ENCODE peak calls at places on chromosomes 5 and 9, in four cellular contexts. O, F, L and H are unnamed samples.

GRCh38 chr5:127650022-127650421 is 1.1 kb downstream of the CTXN3 start:
- DNase-seq in O (no peak), F (no peak), L (no peak), H (no peak)

GRCh38 chr9:23492126-23493002 is 333.7 kb downstream of the ELAVL2 start:
- DNase-seq in O (no peak), F (no peak), L (no peak), H (peak)

GRCh38 chr9:90838761-90839160 is 37.1 kb downstream of the SYK start:
- DNase-seq in O (no peak), F (no peak), L (no peak), H (no peak)

GRCh38 chr5:91125916-91126315 is 257.2 kb downstream of the ARRDC3 start:
- DNase-seq in O (no peak), F (no peak), L (no peak), H (no peak)

GRCh38 chr9:124975131-124975530 is 34.2 kb upstream of the GOLGA1 start:
- DNase-seq in O (no peak), F (no peak), L (no peak), H (no peak)

GRCh38 chr9:1726993-1727759 is 288.0 kb upstream of the SMARCA2 start:
- DNase-seq in O (no peak), F (no peak), L (no peak), H (no peak)

GRCh38 chr5:170377027-170377426 is 12.1 kb downstream of the KCNMB1 start:
- DNase-seq in O (no peak), F (no peak), L (no peak), H (no peak)

GRCh38 chr9:95297316-95297715 is 20.2 kb downstream of the FANCC start:
- DNase-seq in O (no peak), F (no peak), L (no peak), H (no peak)

GRCh38 chr5:175347027-175347426 is 97.0 kb downstream of the DRD1 start:
- DNase-seq in O (no peak), F (no peak), L (no peak), H (no peak)

GRCh38 chr5:9852686-9853085 is 222.5 kb upstream of the TAS2R1 start:
- DNase-seq in O (no peak), F (no peak), L (no peak), H (no peak)

GRCh38 chr5:170907758-170908157 is 45.9 kb downstream of the RANBP17 start:
- DNase-seq in O (no peak), F (no peak), L (no peak), H (no peak)

GRCh38 chr9:131670247-131670681 is 69.6 kb downstream of the RAPGEF1 start:
- DNase-seq in O (no peak), F (no peak), L (no peak), H (no peak)

GRCh38 chr5:108315829-108316228 is 66.1 kb downstream of the FBXL17 start:
- DNase-seq in O (no peak), F (no peak), L (no peak), H (no peak)

GRCh38 chr9:129283290-129283691 is 105.2 kb upstream of the IER5L start:
- DNase-seq in O (no peak), F (no peak), L (no peak), H (no peak)

GRCh38 chr5:13814293-13814692 is 130.2 kb downstream of the DNAH5 start:
- DNase-seq in O (no peak), F (no peak), L (no peak), H (no peak)

GRCh38 chr9:99181206-99181605 is 40.5 kb downstream of the ALG2 start:
- DNase-seq in O (no peak), F (no peak), L (no peak), H (no peak)

GRCh38 chr5:73028991-73029540 is 73.2 kb downstream of the FCHO2 start:
- DNase-seq in O (no peak), F (no peak), L (no peak), H (no peak)

GRCh38 chr9:79173932-79174331 is 397.8 kb upstream of the TLE4 start:
- DNase-seq in O (no peak), F (no peak), L (no peak), H (no peak)
- TF ChIP-seq SPI1 in O (no peak), F (no peak), L (no peak), H (no peak)

DNA sequence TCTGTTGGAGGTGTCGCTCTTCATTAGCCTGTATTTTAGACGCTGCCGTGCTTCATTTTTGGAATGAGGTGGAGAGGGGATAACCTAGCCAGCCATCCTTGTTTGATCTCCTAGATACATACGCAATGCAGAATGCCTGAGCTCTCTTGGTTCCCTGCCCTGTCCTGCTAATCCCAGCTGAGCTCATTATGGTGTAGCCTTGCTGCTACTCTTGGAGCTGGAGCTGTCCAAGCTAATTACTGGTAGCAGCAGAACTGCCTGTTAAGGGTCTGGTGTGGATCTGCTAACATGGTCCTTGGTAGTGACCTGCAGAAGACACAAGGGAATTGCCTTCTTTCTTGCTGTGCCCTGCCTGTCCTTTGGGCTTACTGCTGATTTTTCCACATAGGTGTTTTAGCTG is 207.9 kb downstream of the CNTLN start:
- DNase-seq in O (no peak), F (no peak), L (no peak), H (no peak)
- TF ChIP-seq SPI1 in O (no peak), F (no peak), L (no peak), H (no peak)

DNA sequence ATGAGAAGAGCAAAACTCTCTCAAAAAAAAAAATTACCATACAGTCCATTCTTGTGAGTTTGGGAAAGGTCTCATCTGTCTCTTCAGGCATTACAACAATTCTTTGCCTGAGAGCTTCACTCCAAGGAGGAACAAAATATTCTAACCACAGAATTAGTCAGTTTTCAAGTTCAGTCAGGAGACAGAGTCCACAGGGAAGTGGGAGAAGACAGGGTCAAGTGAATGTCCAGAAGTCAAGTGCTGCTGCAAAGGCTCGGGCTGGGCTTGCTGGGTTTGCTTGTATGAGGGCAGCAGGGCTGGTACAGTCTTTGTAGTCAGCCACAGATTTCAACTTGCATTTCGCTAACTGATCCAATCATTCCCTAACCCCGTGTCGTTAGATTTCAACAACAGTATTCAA is 17.6 kb upstream of the HEXB start:
- DNase-seq in O (no peak), F (no peak), L (no peak), H (no peak)
- TF ChIP-seq SPI1 in O (no peak), F (no peak), L (no peak), H (no peak)

GRCh38 chr9:36316629-36317317 is 58.5 kb upstream of the GNE start:
- DNase-seq in O (no peak), F (no peak), L (no peak), H (no peak)

GRCh38 chr9:36317766-36318165 is 59.5 kb upstream of the GNE start:
- DNase-seq in O (no peak), F (no peak), L (no peak), H (no peak)

GRCh38 chr9:36319183-36319582 is 60.9 kb upstream of the GNE start:
- DNase-seq in O (no peak), F (no peak), L (no peak), H (no peak)

GRCh38 chr9:36319806-36320205 is 61.6 kb upstream of the GNE start:
- DNase-seq in O (no peak), F (no peak), L (no peak), H (no peak)

DNA sequence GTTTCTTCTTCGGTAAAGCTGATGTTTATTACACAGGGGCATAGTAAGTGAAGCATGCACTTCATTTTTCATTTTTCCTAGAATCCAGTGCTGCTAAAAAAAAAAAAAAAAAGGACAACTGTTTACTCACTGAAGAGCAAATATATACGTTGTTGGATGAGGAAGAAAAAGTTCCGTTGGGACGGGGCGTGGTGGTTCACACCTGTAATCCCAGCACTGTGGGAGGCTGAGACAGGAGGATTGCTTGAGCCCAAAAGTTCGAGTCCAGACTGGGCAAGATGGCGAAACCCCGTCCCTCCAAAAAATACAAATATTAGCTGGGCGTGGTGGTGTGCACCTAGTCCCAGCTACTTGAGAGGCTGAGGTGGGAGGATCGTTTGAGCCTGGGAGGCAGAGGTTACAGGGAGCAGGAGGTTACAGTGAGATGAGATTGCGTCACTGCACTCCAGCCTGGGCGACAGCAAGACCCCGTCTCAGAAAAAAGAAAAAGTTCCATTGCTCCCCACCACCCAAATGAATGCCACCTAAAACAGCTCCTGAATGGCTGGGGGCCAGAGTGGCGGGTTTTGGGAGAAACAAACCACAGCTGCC is 60.1 kb upstream of the GNE start:
- DNase-seq in O (no peak), F (no peak), L (no peak), H (no peak)
- TF ChIP-seq SPI1 in O (no peak), F (no peak), L (no peak), H (no peak)

GRCh38 chr5:116731432-116731831 is 156.8 kb upstream of the SEMA6A start:
- DNase-seq in O (no peak), F (no peak), L (no peak), H (no peak)
- TF ChIP-seq SPI1 in O (no peak), F (no peak), L (no peak), H (no peak)

GRCh38 chr9:110033869-110034268 is 174.1 kb downstream of the C9orf152 start:
- DNase-seq in O (no peak), F (no peak), L (no peak), H (no peak)

GRCh38 chr9:110029815-110030480 is 178.0 kb downstream of the C9orf152 start:
- DNase-seq in O (no peak), F (no peak), L (no peak), H (no peak)

GRCh38 chr9:110030632-110031031 is 177.3 kb downstream of the C9orf152 start:
- DNase-seq in O (no peak), F (no peak), L (no peak), H (no peak)

GRCh38 chr9:110029422-110029814 is 178.5 kb downstream of the C9orf152 start:
- DNase-seq in O (peak), F (no peak), L (no peak), H (no peak)

DNA sequence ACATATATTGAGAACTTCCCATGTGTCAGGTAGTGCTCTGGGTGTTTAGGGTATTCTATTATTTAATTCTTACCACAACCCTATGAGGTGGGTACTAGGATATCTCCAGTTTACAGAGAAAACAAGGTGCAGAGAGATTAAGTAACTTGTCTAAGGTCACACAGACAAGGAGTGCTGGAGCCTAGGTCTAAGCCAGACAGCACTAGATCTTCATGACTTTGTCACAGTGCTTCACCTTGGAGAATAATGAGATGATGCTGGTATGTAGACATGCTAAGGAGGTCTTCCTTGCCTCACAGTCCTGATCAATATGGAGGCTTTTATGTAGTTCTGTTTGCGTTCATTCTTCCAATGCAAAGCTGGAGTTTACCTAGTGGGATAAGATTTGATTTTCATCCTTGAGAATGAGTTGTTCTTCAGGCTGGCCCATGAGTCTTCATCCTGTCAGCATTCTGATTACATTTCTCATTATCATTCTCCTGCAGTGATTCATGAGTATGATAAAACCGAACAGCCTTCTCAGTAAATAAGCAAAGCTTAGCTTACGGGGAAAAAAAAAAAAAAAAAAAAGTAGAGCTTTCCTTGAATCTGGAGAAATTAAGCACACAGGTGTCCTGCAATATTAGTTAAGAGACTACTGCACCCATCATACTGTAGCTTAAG is 176.3 kb downstream of the C9orf152 start:
- DNase-seq in O (no peak), F (no peak), L (no peak), H (no peak)
- TF ChIP-seq SPI1 in O (no peak), F (no peak), L (no peak), H (no peak)

DNA sequence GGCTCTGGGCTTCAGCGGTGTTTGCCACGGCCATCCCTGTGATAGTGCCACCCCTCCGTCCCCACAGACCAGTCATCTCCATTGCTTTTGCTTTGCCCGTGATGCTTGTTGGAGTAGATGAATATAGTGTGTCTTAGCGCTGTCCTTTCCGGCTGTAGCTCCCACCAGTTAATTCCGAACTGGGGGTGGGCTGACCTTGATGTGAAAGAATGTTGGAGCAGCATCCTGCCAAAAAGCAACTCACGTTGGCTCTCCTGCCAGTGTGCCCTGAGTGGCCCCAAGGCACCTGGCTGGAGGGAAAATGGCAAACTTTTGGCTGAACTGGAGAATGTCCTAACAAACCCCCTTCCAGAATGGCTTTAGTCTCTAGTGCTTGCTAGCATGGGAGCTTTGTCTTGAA is 20.0 kb downstream of the CLTA start:
- DNase-seq in O (no peak), F (no peak), L (no peak), H (no peak)
- TF ChIP-seq SPI1 in O (no peak), F (no peak), L (no peak), H (no peak)

DNA sequence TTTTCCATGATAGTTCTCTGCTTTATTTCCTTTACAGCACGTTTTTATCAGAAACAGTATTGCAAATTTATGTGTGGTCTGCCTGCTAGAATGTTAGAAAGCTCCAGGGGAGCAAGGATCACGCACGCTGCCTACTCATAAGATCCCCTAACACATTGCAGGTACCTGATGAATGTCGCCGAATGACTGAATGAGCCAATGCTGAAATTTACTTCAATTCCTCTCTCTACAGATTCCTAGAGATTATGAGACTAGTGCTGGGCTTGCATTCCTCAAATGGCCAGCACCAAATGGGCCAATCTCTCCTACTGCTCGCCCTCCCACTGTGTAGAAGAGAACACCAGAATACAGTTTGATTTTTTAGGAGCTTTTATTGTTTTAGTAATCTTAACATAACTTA is 25.6 kb downstream of the SPARC start:
- DNase-seq in O (no peak), F (no peak), L (no peak), H (no peak)
- TF ChIP-seq SPI1 in O (no peak), F (no peak), L (no peak), H (no peak)

GRCh38 chr5:99922386-99922785 is 612.8 kb upstream of the FAM174A start:
- DNase-seq in O (no peak), F (no peak), L (no peak), H (no peak)
- TF ChIP-seq SPI1 in O (no peak), F (no peak), L (no peak), H (no peak)